ENCODE peak calls at places on chromosomes 11 and 22, in six cellular contexts. One of them, this sample, is unnamed.

GRCh38 chr11:59520741-59521140 is 9.4 kb downstream of the OR4D9 start:
- DNase-seq in mammary epithelial cell: no peak
- DNase-seq in CD8-positive, alpha-beta memory T cell: no peak
- DNase-seq in neuronal stem cell: no peak
- DNase-seq in ascending aorta: no peak
- DNase-seq in Peyer's patch: no peak
- DNase-seq in this sample: no peak

GRCh38 chr11:103055174-103055890 is 36.6 kb downstream of the DCUN1D5 start:
- DNase-seq in mammary epithelial cell: peak; percentile 33
- DNase-seq in CD8-positive, alpha-beta memory T cell: no peak
- DNase-seq in neuronal stem cell: peak; percentile 3
- DNase-seq in ascending aorta: no peak
- DNase-seq in Peyer's patch: no peak
- DNase-seq in this sample: no peak

GRCh38 chr11:128871165-128871564 is 4.1 kb upstream of the KCNJ1 start:
- DNase-seq in mammary epithelial cell: no peak
- DNase-seq in CD8-positive, alpha-beta memory T cell: no peak
- DNase-seq in neuronal stem cell: no peak
- DNase-seq in ascending aorta: no peak
- DNase-seq in Peyer's patch: no peak
- DNase-seq in this sample: no peak

GRCh38 chr11:124225471-124225870 is 15.4 kb upstream of the OR8G1 start:
- DNase-seq in mammary epithelial cell: no peak
- DNase-seq in CD8-positive, alpha-beta memory T cell: no peak
- DNase-seq in neuronal stem cell: no peak
- DNase-seq in ascending aorta: no peak
- DNase-seq in Peyer's patch: no peak
- DNase-seq in this sample: no peak

GRCh38 chr11:46330154-46330886 is 16.9 kb upstream of the DGKZ start:
- DNase-seq in mammary epithelial cell: no peak
- DNase-seq in CD8-positive, alpha-beta memory T cell: no peak
- DNase-seq in neuronal stem cell: no peak
- DNase-seq in ascending aorta: no peak
- DNase-seq in Peyer's patch: no peak
- DNase-seq in this sample: no peak

GRCh38 chr11:27648840-27649239 is 51.4 kb downstream of the BDNF start:
- DNase-seq in mammary epithelial cell: no peak
- DNase-seq in CD8-positive, alpha-beta memory T cell: no peak
- DNase-seq in neuronal stem cell: no peak
- DNase-seq in ascending aorta: no peak
- DNase-seq in Peyer's patch: no peak
- DNase-seq in this sample: no peak

GRCh38 chr11:65540290-65541092 is 15.6 kb downstream of the SCYL1 start:
- DNase-seq in mammary epithelial cell: peak; percentile 90
- DNase-seq in CD8-positive, alpha-beta memory T cell: peak; percentile 86
- DNase-seq in neuronal stem cell: peak; percentile 84
- DNase-seq in ascending aorta: peak; percentile 54
- DNase-seq in Peyer's patch: peak; percentile 97
- DNase-seq in this sample: peak; percentile 97

GRCh38 chr11:110755961-110756360 is 43.7 kb upstream of the ARHGAP20 start:
- DNase-seq in mammary epithelial cell: no peak
- DNase-seq in CD8-positive, alpha-beta memory T cell: no peak
- DNase-seq in neuronal stem cell: no peak
- DNase-seq in ascending aorta: no peak
- DNase-seq in Peyer's patch: no peak
- DNase-seq in this sample: no peak

GRCh38 chr11:45948341-45948740 is 25.9 kb downstream of the LARGE2 start:
- DNase-seq in mammary epithelial cell: no peak
- DNase-seq in CD8-positive, alpha-beta memory T cell: no peak
- DNase-seq in neuronal stem cell: no peak
- DNase-seq in ascending aorta: no peak
- DNase-seq in Peyer's patch: no peak
- DNase-seq in this sample: no peak

GRCh38 chr11:103234974-103235373 is 125.7 kb downstream of the DYNC2H1 start:
- DNase-seq in mammary epithelial cell: no peak
- DNase-seq in CD8-positive, alpha-beta memory T cell: no peak
- DNase-seq in neuronal stem cell: no peak
- DNase-seq in ascending aorta: no peak
- DNase-seq in Peyer's patch: no peak
- DNase-seq in this sample: no peak

GRCh38 chr11:44987506-44987905 is 36.8 kb upstream of the TP53I11 start:
- DNase-seq in mammary epithelial cell: no peak
- DNase-seq in CD8-positive, alpha-beta memory T cell: no peak
- DNase-seq in neuronal stem cell: no peak
- DNase-seq in ascending aorta: no peak
- DNase-seq in Peyer's patch: peak; percentile 33
- DNase-seq in this sample: peak; percentile 35

GRCh38 chr22:50732681-50733080 is 5.3 kb upstream of the ACR start:
- DNase-seq in mammary epithelial cell: no peak
- DNase-seq in CD8-positive, alpha-beta memory T cell: no peak
- DNase-seq in neuronal stem cell: no peak
- DNase-seq in ascending aorta: no peak
- DNase-seq in Peyer's patch: no peak
- DNase-seq in this sample: no peak

GRCh38 chr11:2077061-2077802 is 62.0 kb downstream of the IGF2 start:
- DNase-seq in mammary epithelial cell: peak; percentile 94
- DNase-seq in CD8-positive, alpha-beta memory T cell: no peak
- DNase-seq in neuronal stem cell: no peak
- DNase-seq in ascending aorta: no peak
- DNase-seq in Peyer's patch: no peak
- DNase-seq in this sample: no peak

GRCh38 chr22:47474895-47475294 is 712.4 kb downstream of the TBC1D22A start:
- DNase-seq in mammary epithelial cell: no peak
- DNase-seq in CD8-positive, alpha-beta memory T cell: no peak
- DNase-seq in neuronal stem cell: no peak
- DNase-seq in ascending aorta: no peak
- DNase-seq in Peyer's patch: no peak
- DNase-seq in this sample: no peak

GRCh38 chr22:37167176-37167980 is 17.7 kb upstream of the IL2RB start:
- DNase-seq in mammary epithelial cell: no peak
- DNase-seq in CD8-positive, alpha-beta memory T cell: no peak
- DNase-seq in neuronal stem cell: no peak
- DNase-seq in ascending aorta: no peak
- DNase-seq in Peyer's patch: peak; percentile 51
- DNase-seq in this sample: peak; percentile 65

GRCh38 chr22:25122136-25122764 is 77.4 kb upstream of the CRYBB3 start:
- DNase-seq in mammary epithelial cell: no peak
- DNase-seq in CD8-positive, alpha-beta memory T cell: no peak
- DNase-seq in neuronal stem cell: no peak
- DNase-seq in ascending aorta: no peak
- DNase-seq in Peyer's patch: no peak
- DNase-seq in this sample: no peak

GRCh38 chr11:108890482-108891092 is 225.7 kb downstream of the DDX10 start:
- DNase-seq in mammary epithelial cell: no peak
- DNase-seq in CD8-positive, alpha-beta memory T cell: no peak
- DNase-seq in neuronal stem cell: no peak
- DNase-seq in ascending aorta: no peak
- DNase-seq in Peyer's patch: no peak
- DNase-seq in this sample: no peak

GRCh38 chr11:96102664-96103068 is 178.8 kb upstream of the MTMR2 start:
- DNase-seq in mammary epithelial cell: peak; percentile 27
- DNase-seq in CD8-positive, alpha-beta memory T cell: no peak
- DNase-seq in neuronal stem cell: no peak
- DNase-seq in ascending aorta: no peak
- DNase-seq in Peyer's patch: no peak
- DNase-seq in this sample: no peak

GRCh38 chr11:66467034-66467659 is 442 bp downstream of the PELI3 start:
- DNase-seq in mammary epithelial cell: no peak
- DNase-seq in CD8-positive, alpha-beta memory T cell: no peak
- DNase-seq in neuronal stem cell: peak; percentile 33
- DNase-seq in ascending aorta: no peak
- DNase-seq in Peyer's patch: peak; percentile 57
- DNase-seq in this sample: no peak

GRCh38 chr22:48070083-48070482 is 1307.6 kb downstream of the TBC1D22A start:
- DNase-seq in mammary epithelial cell: no peak
- DNase-seq in CD8-positive, alpha-beta memory T cell: no peak
- DNase-seq in neuronal stem cell: no peak
- DNase-seq in ascending aorta: no peak
- DNase-seq in Peyer's patch: no peak
- DNase-seq in this sample: no peak

GRCh38 chr22:46963672-46964545 is 201.5 kb downstream of the TBC1D22A start:
- DNase-seq in mammary epithelial cell: no peak
- DNase-seq in CD8-positive, alpha-beta memory T cell: no peak
- DNase-seq in neuronal stem cell: no peak
- DNase-seq in ascending aorta: no peak
- DNase-seq in Peyer's patch: no peak
- DNase-seq in this sample: peak; percentile 70

GRCh38 chr11:68569357-68569756 is 108.8 kb downstream of the PPP6R3 start:
- DNase-seq in mammary epithelial cell: peak; percentile 34
- DNase-seq in CD8-positive, alpha-beta memory T cell: no peak
- DNase-seq in neuronal stem cell: no peak
- DNase-seq in ascending aorta: no peak
- DNase-seq in Peyer's patch: no peak
- DNase-seq in this sample: no peak

GRCh38 chr11:63866211-63866610 is 27.3 kb downstream of the MARK2 start:
- DNase-seq in mammary epithelial cell: peak; percentile 61
- DNase-seq in CD8-positive, alpha-beta memory T cell: peak; percentile 52
- DNase-seq in neuronal stem cell: no peak
- DNase-seq in ascending aorta: no peak
- DNase-seq in Peyer's patch: peak; percentile 88
- DNase-seq in this sample: peak; percentile 77

GRCh38 chr11:66263785-66264184 is 4.7 kb upstream of the RAB1B start:
- DNase-seq in mammary epithelial cell: no peak
- DNase-seq in CD8-positive, alpha-beta memory T cell: no peak
- DNase-seq in neuronal stem cell: no peak
- DNase-seq in ascending aorta: no peak
- DNase-seq in Peyer's patch: no peak
- DNase-seq in this sample: no peak

GRCh38 chr11:119416606-119417580 is 6.1 kb downstream of the THY1 start:
- DNase-seq in mammary epithelial cell: peak; percentile 44
- DNase-seq in CD8-positive, alpha-beta memory T cell: no peak
- DNase-seq in neuronal stem cell: no peak
- DNase-seq in ascending aorta: no peak
- DNase-seq in Peyer's patch: no peak
- DNase-seq in this sample: no peak

GRCh38 chr22:49917997-49918910 is at the start of the genes ALG12 and CRELD2:
- DNase-seq in mammary epithelial cell: peak; percentile 95
- DNase-seq in CD8-positive, alpha-beta memory T cell: peak; percentile 97
- DNase-seq in neuronal stem cell: peak; percentile 98
- DNase-seq in ascending aorta: peak; percentile 94
- DNase-seq in Peyer's patch: peak; percentile 99
- DNase-seq in this sample: peak; percentile 99

GRCh38 chr11:96393753-96394348 is 4.0 kb downstream of the JRKL start:
- DNase-seq in mammary epithelial cell: peak; percentile 20
- DNase-seq in CD8-positive, alpha-beta memory T cell: no peak
- DNase-seq in neuronal stem cell: no peak
- DNase-seq in ascending aorta: no peak
- DNase-seq in Peyer's patch: no peak
- DNase-seq in this sample: no peak

GRCh38 chr11:7576671-7577225 is 62.9 kb downstream of the PPFIBP2 start:
- DNase-seq in mammary epithelial cell: no peak
- DNase-seq in CD8-positive, alpha-beta memory T cell: no peak
- DNase-seq in neuronal stem cell: no peak
- DNase-seq in ascending aorta: peak; percentile 16
- DNase-seq in Peyer's patch: no peak
- DNase-seq in this sample: no peak
- H3K4me1 ChIP-seq in mammary epithelial cell: peaks cover 39% of the 10 kb centered on the region
- H3K4me1 ChIP-seq in CD8-positive, alpha-beta memory T cell: peaks cover 29% of the 10 kb centered on the region
- H3K4me1 ChIP-seq in neuronal stem cell: peaks cover 21% of the 10 kb centered on the region
- H3K4me1 ChIP-seq in ascending aorta: peaks cover 60% of the 10 kb centered on the region
- H3K4me1 ChIP-seq in Peyer's patch: peaks cover 12% of the 10 kb centered on the region
- H3K4me1 ChIP-seq in this sample: peaks cover 83% of the 10 kb centered on the region

GRCh38 chr11:842370-843002 is at the start of the genes POLR2L and TSPAN4:
- DNase-seq in mammary epithelial cell: peak; percentile 86
- DNase-seq in CD8-positive, alpha-beta memory T cell: peak; percentile 81
- DNase-seq in neuronal stem cell: peak; percentile 90
- DNase-seq in ascending aorta: no peak
- DNase-seq in Peyer's patch: peak; percentile 94
- DNase-seq in this sample: peak; percentile 95

GRCh38 chr11:843818-844692 is 1.4 kb downstream of the TSPAN4 start:
- DNase-seq in mammary epithelial cell: peak; percentile 40
- DNase-seq in CD8-positive, alpha-beta memory T cell: no peak
- DNase-seq in neuronal stem cell: no peak
- DNase-seq in ascending aorta: peak; percentile 89
- DNase-seq in Peyer's patch: peak; percentile 90
- DNase-seq in this sample: peak; percentile 97

GRCh38 chr11:843086-843704 is 543 bp downstream of the TSPAN4 start:
- DNase-seq in mammary epithelial cell: no peak
- DNase-seq in CD8-positive, alpha-beta memory T cell: no peak
- DNase-seq in neuronal stem cell: no peak
- DNase-seq in ascending aorta: no peak
- DNase-seq in Peyer's patch: no peak
- DNase-seq in this sample: no peak

GRCh38 chr11:839875-840617 is 2.3 kb downstream of the POLR2L start:
- DNase-seq in mammary epithelial cell: no peak
- DNase-seq in CD8-positive, alpha-beta memory T cell: no peak
- DNase-seq in neuronal stem cell: no peak
- DNase-seq in ascending aorta: no peak
- DNase-seq in Peyer's patch: peak; percentile 46
- DNase-seq in this sample: no peak

DNA sequence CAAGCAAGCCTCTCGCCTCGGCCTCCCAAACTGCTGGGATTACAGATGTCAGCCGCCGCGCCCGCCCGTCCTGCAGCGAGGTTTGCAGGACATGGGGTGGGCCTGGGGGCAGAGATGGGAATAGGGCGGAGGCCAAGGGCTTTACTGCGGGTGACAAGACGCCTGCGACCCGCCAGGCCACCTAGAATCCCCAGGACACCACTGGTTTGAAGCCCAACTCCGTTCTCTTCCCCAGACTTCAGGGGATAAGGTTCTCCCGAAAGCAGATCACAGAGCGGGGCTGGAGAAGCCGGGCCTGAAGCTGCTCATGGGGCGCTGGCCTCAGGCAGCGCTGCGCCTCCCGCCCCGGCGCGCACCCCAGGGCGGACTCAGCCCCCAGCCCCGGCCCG is 354 bp downstream of the POLR2L start:
- DNase-seq in mammary epithelial cell: no peak
- DNase-seq in CD8-positive, alpha-beta memory T cell: no peak
- DNase-seq in neuronal stem cell: no peak
- DNase-seq in ascending aorta: no peak
- DNase-seq in Peyer's patch: no peak
- DNase-seq in this sample: no peak
- H3K4me1 ChIP-seq in mammary epithelial cell: peaks cover 72% of the 10 kb centered on the region
- H3K4me1 ChIP-seq in CD8-positive, alpha-beta memory T cell: peaks cover 29% of the 10 kb centered on the region
- H3K4me1 ChIP-seq in neuronal stem cell: peaks cover 28% of the 10 kb centered on the region
- H3K4me1 ChIP-seq in ascending aorta: peaks cover 41% of the 10 kb centered on the region
- H3K4me1 ChIP-seq in Peyer's patch: peaks cover 12% of the 10 kb centered on the region
- H3K4me1 ChIP-seq in this sample: peaks cover 75% of the 10 kb centered on the region

GRCh38 chr11:8808226-8808585 is 102.8 kb upstream of the AKIP1 start:
- DNase-seq in mammary epithelial cell: no peak
- DNase-seq in CD8-positive, alpha-beta memory T cell: no peak
- DNase-seq in neuronal stem cell: no peak
- DNase-seq in ascending aorta: no peak
- DNase-seq in Peyer's patch: no peak
- DNase-seq in this sample: no peak
- H3K4me1 ChIP-seq in mammary epithelial cell: peaks cover 43% of the 10 kb centered on the region
- H3K4me1 ChIP-seq in CD8-positive, alpha-beta memory T cell: no peaks in the 10 kb centered on the region
- H3K4me1 ChIP-seq in neuronal stem cell: peaks cover 22% of the 10 kb centered on the region
- H3K4me1 ChIP-seq in ascending aorta: peaks cover 35% of the 10 kb centered on the region
- H3K4me1 ChIP-seq in Peyer's patch: no peaks in the 10 kb centered on the region
- H3K4me1 ChIP-seq in this sample: peaks cover 71% of the 10 kb centered on the region

DNA sequence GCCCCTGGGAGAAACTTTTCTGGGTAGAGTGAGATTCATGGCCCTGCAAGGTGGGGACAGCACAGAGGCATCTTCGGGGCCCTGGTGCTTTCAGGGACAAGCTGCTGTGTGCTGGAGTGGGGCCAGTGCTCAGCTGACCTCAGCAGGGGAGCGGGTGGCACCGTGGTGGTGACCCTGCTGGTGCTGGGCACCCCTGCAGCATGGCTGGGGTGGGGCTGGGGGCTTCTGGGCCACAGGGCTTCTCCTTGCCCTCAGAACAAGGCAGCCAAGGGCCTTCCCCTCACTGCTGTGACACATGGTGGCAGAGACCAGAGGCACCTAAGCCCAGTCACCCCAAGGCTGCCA is 24.9 kb upstream of the GNB1L start:
- DNase-seq in mammary epithelial cell: no peak
- DNase-seq in CD8-positive, alpha-beta memory T cell: no peak
- DNase-seq in neuronal stem cell: no peak
- DNase-seq in ascending aorta: no peak
- DNase-seq in Peyer's patch: peak; percentile 37
- DNase-seq in this sample: peak; percentile 56
- H3K4me1 ChIP-seq in mammary epithelial cell: peaks cover 47% of the 10 kb centered on the region
- H3K4me1 ChIP-seq in CD8-positive, alpha-beta memory T cell: peaks cover 22% of the 10 kb centered on the region
- H3K4me1 ChIP-seq in neuronal stem cell: peaks cover 34% of the 10 kb centered on the region
- H3K4me1 ChIP-seq in ascending aorta: peaks cover 29% of the 10 kb centered on the region
- H3K4me1 ChIP-seq in Peyer's patch: no peaks in the 10 kb centered on the region
- H3K4me1 ChIP-seq in this sample: peaks cover 36% of the 10 kb centered on the region

This sample was measured in suprapubic skin.